ENCODE peak calls at places on chromosomes 13 and 19, in four cellular contexts. G is caudate nucleus; P is NCI-H1930; N is activated naive CD8-positive, alpha-beta T cell treated with anti-CD3 and anti-CD28 coated beads for 36 hours. Q is an unnamed sample.

GRCh38 chr19:16778796-16779411 is 50.3 kb upstream of the SIN3B start:
- DNase-seq in P (peak; percentile 1), G (peak; percentile 30), N (peak; percentile 44), Q (no peak)

GRCh38 chr19:57583521-57584416 is at the start of gene ZIK1:
- DNase-seq in P (peak; percentile 99), G (peak; percentile 98), N (peak; percentile 87), Q (peak; percentile 95)

GRCh38 chr13:110866491-110867170 is 48.2 kb downstream of the ANKRD10 start:
- DNase-seq in G (no peak), P (no peak), N (no peak), Q (no peak)

GRCh38 chr13:64078480-64078936 is 2662.9 kb upstream of the PCDH20 start:
- DNase-seq in P (no peak), G (no peak), N (no peak), Q (no peak)

GRCh38 chr19:9850235-9850959 is 15.3 kb downstream of the PIN1 start:
- DNase-seq in N (no peak), G (no peak), P (no peak), Q (no peak)

GRCh38 chr19:35609881-35610353 is 2.6 kb upstream of the HAUS5 start:
- DNase-seq in P (no peak), G (no peak), N (peak; percentile 10), Q (no peak)

GRCh38 chr19:2717638-2718541 is 3.3 kb downstream of the DIRAS1 start:
- DNase-seq in G (no peak), N (no peak), P (no peak), Q (no peak)

GRCh38 chr19:31173991-31174390 is 175.2 kb downstream of the TSHZ3 start:
- DNase-seq in N (no peak), P (no peak), G (no peak), Q (no peak)

GRCh38 chr13:76813874-76814273 is 72.3 kb downstream of the KCTD12 start:
- DNase-seq in N (no peak), G (no peak), P (no peak), Q (no peak)

GRCh38 chr19:40144151-40144550 is 47.1 kb upstream of the MAP3K10 start:
- DNase-seq in N (no peak), G (no peak), P (no peak), Q (no peak)

GRCh38 chr19:31306006-31306753 is 43.1 kb downstream of the TSHZ3 start:
- DNase-seq in G (no peak), N (no peak), P (no peak), Q (no peak)

GRCh38 chr13:21420706-21421105 is 38.4 kb downstream of the ZDHHC20 start:
- DNase-seq in G (peak; percentile 14), P (no peak), N (no peak), Q (no peak)

GRCh38 chr19:53907690-53908089 is 1.4 kb upstream of the CACNG7 start:
- DNase-seq in N (no peak), G (no peak), P (no peak), Q (no peak)

GRCh38 chr13:41835871-41836270 is 125.0 kb downstream of the VWA8 start:
- DNase-seq in P (no peak), G (no peak), N (no peak), Q (no peak)

GRCh38 chr19:5960005-5961001 is 17.6 kb downstream of the RANBP3 start:
- DNase-seq in P (no peak), N (no peak), G (no peak), Q (no peak)

GRCh38 chr13:19052180-19052579 is 129.4 kb downstream of the TUBA3C start:
- DNase-seq in G (no peak), P (no peak), N (no peak), Q (no peak)

GRCh38 chr13:98842858-98843481 is 90.5 kb upstream of the SLC15A1 start:
- DNase-seq in P (peak; percentile 63), G (peak; percentile 67), N (peak; percentile 68), Q (peak; percentile 12)

GRCh38 chr13:41457589-41458186 is 338 bp downstream of the RGCC start:
- DNase-seq in P (no peak), G (no peak), N (peak; percentile 57), Q (no peak)

GRCh38 chr19:41886761-41887710 is 4.1 kb downstream of the ARHGEF1 start:
- DNase-seq in P (no peak), N (peak; percentile 73), G (no peak), Q (no peak)

GRCh38 chr13:91017669-91018053 is 329.8 kb upstream of the MIR17HG start:
- DNase-seq in G (no peak), N (no peak), P (no peak), Q (no peak)

GRCh38 chr19:7575426-7576040 is 20.1 kb upstream of the CAMSAP3 start:
- DNase-seq in G (no peak), N (no peak), P (no peak), Q (no peak)

GRCh38 chr19:47257411-47258169 is 1.3 kb downstream of the CCDC9 start:
- DNase-seq in N (no peak), P (no peak), G (no peak), Q (no peak)

GRCh38 chr19:15476334-15476733 is 3.0 kb downstream of the PGLYRP2 start:
- DNase-seq in P (no peak), G (no peak), N (no peak), Q (no peak)

GRCh38 chr19:47707135-47707925 is 5.9 kb upstream of the EHD2 start:
- DNase-seq in N (peak; percentile 80), P (peak; percentile 40), G (peak; percentile 77), Q (peak; percentile 32)

GRCh38 chr13:27622102-27622820 is 569 bp downstream of the POLR1D start:
- DNase-seq in N (no peak), P (no peak), G (no peak), Q (no peak)

GRCh38 chr19:2274185-2274711 is 7.7 kb downstream of the PEAK3 start:
- DNase-seq in N (no peak), G (no peak), P (no peak), Q (no peak)